ENCODE peak calls at places on chromosomes 13 and 19, in eight cellular contexts. One of them, this sample, is unnamed.

GRCh38 chr13:94620286-94620896 is 18.7 kb downstream of the GPR180 start:
- DNase-seq in occipital lobe: no peak
- DNase-seq in posterior cingulate gyrus: no peak
- DNase-seq in stimulated activated CD4-positive, alpha-beta T cell treated with anti-CD3 and anti-CD28 coated beads, TNF-alpha, amount 100 ng/mL, for 48 hours: no peak
- DNase-seq in retinal pigment epithelial cell: no peak
- DNase-seq in activated T-cell treated with anti-CD3 and anti-CD28 coated beads, Interleukin-2, amount 50 U/mL, for 48 hours: peak
- DNase-seq in adrenal gland: no peak
- DNase-seq in Peyer's patch: no peak
- DNase-seq in this sample: no peak

GRCh38 chr19:6521718-6522646 is 8.8 kb upstream of the TNFSF9 start:
- DNase-seq in Peyer's patch: peak
- DNase-seq in occipital lobe: no peak
- DNase-seq in adrenal gland: no peak
- DNase-seq in posterior cingulate gyrus: no peak
- DNase-seq in stimulated activated CD4-positive, alpha-beta T cell treated with anti-CD3 and anti-CD28 coated beads, TNF-alpha, amount 100 ng/mL, for 48 hours: peak
- DNase-seq in activated T-cell treated with anti-CD3 and anti-CD28 coated beads, Interleukin-2, amount 50 U/mL, for 48 hours: peak
- DNase-seq in retinal pigment epithelial cell: no peak
- DNase-seq in this sample: peak

GRCh38 chr19:29188704-29189375 is 24.1 kb downstream of the UQCRFS1 start:
- DNase-seq in stimulated activated CD4-positive, alpha-beta T cell treated with anti-CD3 and anti-CD28 coated beads, TNF-alpha, amount 100 ng/mL, for 48 hours: no peak
- DNase-seq in posterior cingulate gyrus: no peak
- DNase-seq in activated T-cell treated with anti-CD3 and anti-CD28 coated beads, Interleukin-2, amount 50 U/mL, for 48 hours: no peak
- DNase-seq in adrenal gland: no peak
- DNase-seq in occipital lobe: no peak
- DNase-seq in Peyer's patch: no peak
- DNase-seq in retinal pigment epithelial cell: no peak
- DNase-seq in this sample: no peak

GRCh38 chr13:73849292-73849691 is 284.9 kb downstream of the KLF12 start:
- DNase-seq in adrenal gland: no peak
- DNase-seq in stimulated activated CD4-positive, alpha-beta T cell treated with anti-CD3 and anti-CD28 coated beads, TNF-alpha, amount 100 ng/mL, for 48 hours: no peak
- DNase-seq in activated T-cell treated with anti-CD3 and anti-CD28 coated beads, Interleukin-2, amount 50 U/mL, for 48 hours: no peak
- DNase-seq in occipital lobe: no peak
- DNase-seq in retinal pigment epithelial cell: no peak
- DNase-seq in Peyer's patch: no peak
- DNase-seq in posterior cingulate gyrus: no peak
- DNase-seq in this sample: no peak

GRCh38 chr13:72458701-72459100 is 268.7 kb downstream of the MZT1 start:
- DNase-seq in stimulated activated CD4-positive, alpha-beta T cell treated with anti-CD3 and anti-CD28 coated beads, TNF-alpha, amount 100 ng/mL, for 48 hours: no peak
- DNase-seq in Peyer's patch: no peak
- DNase-seq in adrenal gland: no peak
- DNase-seq in occipital lobe: no peak
- DNase-seq in posterior cingulate gyrus: no peak
- DNase-seq in retinal pigment epithelial cell: peak
- DNase-seq in activated T-cell treated with anti-CD3 and anti-CD28 coated beads, Interleukin-2, amount 50 U/mL, for 48 hours: no peak
- DNase-seq in this sample: peak

GRCh38 chr13:41565221-41565620 is 107.9 kb downstream of the RGCC start:
- DNase-seq in posterior cingulate gyrus: no peak
- DNase-seq in occipital lobe: peak
- DNase-seq in adrenal gland: no peak
- DNase-seq in activated T-cell treated with anti-CD3 and anti-CD28 coated beads, Interleukin-2, amount 50 U/mL, for 48 hours: no peak
- DNase-seq in stimulated activated CD4-positive, alpha-beta T cell treated with anti-CD3 and anti-CD28 coated beads, TNF-alpha, amount 100 ng/mL, for 48 hours: no peak
- DNase-seq in Peyer's patch: no peak
- DNase-seq in retinal pigment epithelial cell: peak
- DNase-seq in this sample: peak

GRCh38 chr13:95524270-95524901 is 28.1 kb upstream of the CLDN10 start:
- DNase-seq in occipital lobe: no peak
- DNase-seq in retinal pigment epithelial cell: no peak
- DNase-seq in posterior cingulate gyrus: no peak
- DNase-seq in stimulated activated CD4-positive, alpha-beta T cell treated with anti-CD3 and anti-CD28 coated beads, TNF-alpha, amount 100 ng/mL, for 48 hours: no peak
- DNase-seq in activated T-cell treated with anti-CD3 and anti-CD28 coated beads, Interleukin-2, amount 50 U/mL, for 48 hours: no peak
- DNase-seq in adrenal gland: no peak
- DNase-seq in Peyer's patch: no peak
- DNase-seq in this sample: no peak

GRCh38 chr13:79547211-79547610 is 66.3 kb downstream of the NDFIP2 start:
- DNase-seq in occipital lobe: no peak
- DNase-seq in activated T-cell treated with anti-CD3 and anti-CD28 coated beads, Interleukin-2, amount 50 U/mL, for 48 hours: no peak
- DNase-seq in retinal pigment epithelial cell: no peak
- DNase-seq in stimulated activated CD4-positive, alpha-beta T cell treated with anti-CD3 and anti-CD28 coated beads, TNF-alpha, amount 100 ng/mL, for 48 hours: no peak
- DNase-seq in adrenal gland: no peak
- DNase-seq in Peyer's patch: no peak
- DNase-seq in posterior cingulate gyrus: no peak
- DNase-seq in this sample: no peak

GRCh38 chr19:30446844-30447243 is 74.7 kb downstream of the ZNF536 start:
- DNase-seq in retinal pigment epithelial cell: no peak
- DNase-seq in occipital lobe: no peak
- DNase-seq in stimulated activated CD4-positive, alpha-beta T cell treated with anti-CD3 and anti-CD28 coated beads, TNF-alpha, amount 100 ng/mL, for 48 hours: no peak
- DNase-seq in activated T-cell treated with anti-CD3 and anti-CD28 coated beads, Interleukin-2, amount 50 U/mL, for 48 hours: no peak
- DNase-seq in adrenal gland: no peak
- DNase-seq in Peyer's patch: no peak
- DNase-seq in posterior cingulate gyrus: no peak
- DNase-seq in this sample: no peak

GRCh38 chr19:40745402-40745780 is 4.9 kb downstream of the ACTMAP start:
- DNase-seq in occipital lobe: no peak
- DNase-seq in retinal pigment epithelial cell: no peak
- DNase-seq in adrenal gland: peak
- DNase-seq in Peyer's patch: no peak
- DNase-seq in posterior cingulate gyrus: no peak
- DNase-seq in activated T-cell treated with anti-CD3 and anti-CD28 coated beads, Interleukin-2, amount 50 U/mL, for 48 hours: no peak
- DNase-seq in stimulated activated CD4-positive, alpha-beta T cell treated with anti-CD3 and anti-CD28 coated beads, TNF-alpha, amount 100 ng/mL, for 48 hours: no peak
- DNase-seq in this sample: peak

GRCh38 chr13:37981932-37982331 is 112.4 kb upstream of the TRPC4 start:
- DNase-seq in retinal pigment epithelial cell: no peak
- DNase-seq in activated T-cell treated with anti-CD3 and anti-CD28 coated beads, Interleukin-2, amount 50 U/mL, for 48 hours: no peak
- DNase-seq in adrenal gland: no peak
- DNase-seq in posterior cingulate gyrus: no peak
- DNase-seq in stimulated activated CD4-positive, alpha-beta T cell treated with anti-CD3 and anti-CD28 coated beads, TNF-alpha, amount 100 ng/mL, for 48 hours: no peak
- DNase-seq in Peyer's patch: no peak
- DNase-seq in occipital lobe: no peak
- DNase-seq in this sample: no peak

GRCh38 chr19:46340051-46340659 is 6.7 kb upstream of the PPP5C start:
- DNase-seq in adrenal gland: no peak
- DNase-seq in Peyer's patch: no peak
- DNase-seq in activated T-cell treated with anti-CD3 and anti-CD28 coated beads, Interleukin-2, amount 50 U/mL, for 48 hours: no peak
- DNase-seq in occipital lobe: no peak
- DNase-seq in retinal pigment epithelial cell: no peak
- DNase-seq in stimulated activated CD4-positive, alpha-beta T cell treated with anti-CD3 and anti-CD28 coated beads, TNF-alpha, amount 100 ng/mL, for 48 hours: no peak
- DNase-seq in posterior cingulate gyrus: no peak
- DNase-seq in this sample: no peak

GRCh38 chr13:60028021-60028420 is 135.7 kb downstream of the DIAPH3 start:
- DNase-seq in occipital lobe: no peak
- DNase-seq in activated T-cell treated with anti-CD3 and anti-CD28 coated beads, Interleukin-2, amount 50 U/mL, for 48 hours: no peak
- DNase-seq in Peyer's patch: no peak
- DNase-seq in posterior cingulate gyrus: no peak
- DNase-seq in stimulated activated CD4-positive, alpha-beta T cell treated with anti-CD3 and anti-CD28 coated beads, TNF-alpha, amount 100 ng/mL, for 48 hours: no peak
- DNase-seq in adrenal gland: no peak
- DNase-seq in retinal pigment epithelial cell: no peak
- DNase-seq in this sample: no peak

GRCh38 chr13:33787051-33787591 is 30.8 kb upstream of the RFC3 start:
- DNase-seq in Peyer's patch: no peak
- DNase-seq in adrenal gland: no peak
- DNase-seq in posterior cingulate gyrus: no peak
- DNase-seq in activated T-cell treated with anti-CD3 and anti-CD28 coated beads, Interleukin-2, amount 50 U/mL, for 48 hours: peak
- DNase-seq in retinal pigment epithelial cell: no peak
- DNase-seq in stimulated activated CD4-positive, alpha-beta T cell treated with anti-CD3 and anti-CD28 coated beads, TNF-alpha, amount 100 ng/mL, for 48 hours: no peak
- DNase-seq in occipital lobe: no peak
- DNase-seq in this sample: no peak

GRCh38 chr13:47188802-47189201 is 291.9 kb upstream of the HTR2A start:
- DNase-seq in stimulated activated CD4-positive, alpha-beta T cell treated with anti-CD3 and anti-CD28 coated beads, TNF-alpha, amount 100 ng/mL, for 48 hours: no peak
- DNase-seq in adrenal gland: no peak
- DNase-seq in retinal pigment epithelial cell: no peak
- DNase-seq in posterior cingulate gyrus: no peak
- DNase-seq in occipital lobe: no peak
- DNase-seq in activated T-cell treated with anti-CD3 and anti-CD28 coated beads, Interleukin-2, amount 50 U/mL, for 48 hours: no peak
- DNase-seq in Peyer's patch: no peak
- DNase-seq in this sample: no peak

GRCh38 chr19:7970716-7971448 is 27.4 kb upstream of the TIMM44 start:
- DNase-seq in adrenal gland: peak
- DNase-seq in stimulated activated CD4-positive, alpha-beta T cell treated with anti-CD3 and anti-CD28 coated beads, TNF-alpha, amount 100 ng/mL, for 48 hours: peak
- DNase-seq in occipital lobe: peak
- DNase-seq in activated T-cell treated with anti-CD3 and anti-CD28 coated beads, Interleukin-2, amount 50 U/mL, for 48 hours: peak
- DNase-seq in posterior cingulate gyrus: peak
- DNase-seq in retinal pigment epithelial cell: no peak
- DNase-seq in Peyer's patch: no peak
- DNase-seq in this sample: no peak